ENCODE peak calls at places on chromosomes 11 and 22, in nine cellular contexts. E, B, T, I, X, D, M, R and K are unnamed samples.

GRCh38 chr22:22460635-22461034 is 47.9 kb downstream of the ZNF280B start:
- DNase-seq in E (no peak), B (no peak), T (no peak), I (no peak), X (no peak), D (peak), M (no peak), R (no peak), K (no peak)

GRCh38 chr11:126519653-126520573 is 164.4 kb downstream of the ST3GAL4 start:
- DNase-seq in E (no peak), B (no peak), T (no peak), I (peak), X (no peak), D (no peak), M (no peak), R (no peak), K (no peak)

GRCh38 chr22:26892401-26893033 is 235.1 kb downstream of the MIAT start:
- DNase-seq in E (no peak), B (no peak), T (no peak), I (no peak), X (no peak), D (no peak), M (no peak), R (peak), K (no peak)

GRCh38 chr22:42892571-42893316 is 35.7 kb upstream of the ARFGAP3 start:
- DNase-seq in E (no peak), B (no peak), T (no peak), I (no peak), X (no peak), D (no peak), M (no peak), R (no peak), K (no peak)

GRCh38 chr22:45683248-45683647 is 11.6 kb downstream of the ATXN10 start:
- DNase-seq in E (no peak), B (no peak), T (no peak), I (no peak), X (no peak), D (no peak), M (no peak), R (no peak), K (no peak)

GRCh38 chr11:36488096-36488495 is 22.0 kb downstream of the TRAF6 start:
- DNase-seq in E (no peak), B (no peak), T (no peak), I (no peak), X (no peak), D (no peak), M (peak), R (no peak), K (no peak)

GRCh38 chr11:106012744-106013143 is 9.3 kb downstream of the MSANTD4 start:
- DNase-seq in E (no peak), B (no peak), T (no peak), I (no peak), X (peak), D (no peak), M (no peak), R (no peak), K (no peak)

GRCh38 chr11:27139742-27140141 is 99.1 kb downstream of the BBOX1 start:
- DNase-seq in E (no peak), B (no peak), T (no peak), I (no peak), X (no peak), D (no peak), M (no peak), R (no peak), K (no peak)

GRCh38 chr11:132361011-132361550 is 990.7 kb downstream of the NTM start:
- DNase-seq in E (no peak), B (no peak), T (no peak), I (no peak), X (no peak), D (no peak), M (no peak), R (no peak), K (no peak)

GRCh38 chr22:19868773-19869471 is 14.2 kb upstream of the GNB1L start:
- DNase-seq in E (no peak), B (no peak), T (no peak), I (peak), X (no peak), D (no peak), M (no peak), R (no peak), K (no peak)

GRCh38 chr11:79971255-79971654 is 530.4 kb upstream of the TENM4 start:
- DNase-seq in E (no peak), B (no peak), T (no peak), I (no peak), X (no peak), D (no peak), M (no peak), R (no peak), K (no peak)